ENCODE peak calls at places on chromosomes 1 and 21, in five cellular contexts. A is iPS-NIHi11, J is globus pallidus, P is hepatic stellate cell, X is posterior vena cava. Y is an unnamed sample.

GRCh38 chr1:192461684-192462083 is 113.9 kb upstream of the RGS1 start:
- DNase-seq in P (no peak), A (no peak), J (no peak), X (no peak), Y (no peak)

GRCh38 chr1:16617778-16618580 is 4.6 kb upstream of the NBPF1 start:
- DNase-seq in J (no peak), A (no peak), X (no peak), P (no peak), Y (no peak)

GRCh38 chr1:208203127-208203847 is 40.9 kb downstream of the PLXNA2 start:
- DNase-seq in A (no peak), X (peak; percentile 85), J (peak; percentile 38), P (no peak), Y (no peak)

GRCh38 chr1:47885062-47885461 is 112.1 kb downstream of the TRABD2B start:
- DNase-seq in X (no peak), P (no peak), J (no peak), A (no peak), Y (peak; percentile 46)

GRCh38 chr1:67532452-67533216 is 102.4 kb upstream of the SERBP1 start:
- DNase-seq in A (peak; percentile 78), J (peak; percentile 76), P (peak; percentile 76), X (no peak), Y (no peak)

GRCh38 chr1:156693858-156694562 is 11.4 kb downstream of the CRABP2 start:
- DNase-seq in A (no peak), P (no peak), X (no peak), J (no peak), Y (no peak)

GRCh38 chr1:58035523-58035922 is 511.0 kb downstream of the OMA1 start:
- DNase-seq in X (no peak), J (no peak), P (no peak), A (peak; percentile 51), Y (no peak)

GRCh38 chr21:43355925-43356289 is 71.0 kb downstream of the SIK1 start:
- DNase-seq in X (no peak), P (no peak), A (no peak), J (no peak), Y (no peak)

GRCh38 chr1:203996126-203996525 is 76.8 kb upstream of the SOX13 start:
- DNase-seq in J (peak; percentile 76), A (peak; percentile 66), X (no peak), P (no peak), Y (no peak)

GRCh38 chr1:27122652-27123051 is 32.3 kb downstream of the SLC9A1 start:
- DNase-seq in X (no peak), J (peak; percentile 61), P (peak; percentile 93), A (peak; percentile 76), Y (peak; percentile 82)

GRCh38 chr1:91609571-91609970 is 108.9 kb downstream of the CDC7 start:
- DNase-seq in X (no peak), J (no peak), A (no peak), P (peak; percentile 68), Y (no peak)

GRCh38 chr1:17875882-17876280 is 120.7 kb downstream of the ACTL8 start:
- DNase-seq in J (no peak), A (no peak), X (no peak), P (peak; percentile 46), Y (peak; percentile 59)

GRCh38 chr1:244075247-244075722 is 24.2 kb downstream of the ZBTB18 start:
- DNase-seq in P (no peak), X (no peak), A (peak; percentile 32), J (no peak), Y (no peak)

GRCh38 chr1:2230781-2231666 is 2.9 kb downstream of the SKI start:
- DNase-seq in P (peak; percentile 54), X (no peak), J (peak; percentile 82), A (no peak), Y (no peak)

GRCh38 chr1:71093938-71094337 is 13.1 kb upstream of the ZRANB2 start:
- DNase-seq in X (no peak), A (no peak), P (no peak), J (no peak), Y (no peak)

GRCh38 chr1:9302745-9303524 is 10.2 kb downstream of the SPSB1 start:
- DNase-seq in J (no peak), A (no peak), P (peak; percentile 91), X (peak; percentile 62), Y (no peak)

GRCh38 chr1:183655562-183656075 is 2.5 kb upstream of the APOBEC4 start:
- DNase-seq in P (peak; percentile 72), A (peak; percentile 84), J (peak; percentile 89), X (peak; percentile 92), Y (peak; percentile 77)

GRCh38 chr1:110255388-110255787 is 45.3 kb downstream of the KCNC4 start:
- DNase-seq in A (peak; percentile 85), P (no peak), J (peak; percentile 14), X (no peak), Y (no peak)

Y was measured in cardiac septum.